ENCODE peak calls at places on chromosomes 1 and 21, in four cellular contexts. I is fibroblast of lung, M is endothelial cell of umbilical vein, V is IMR-90. H is an unnamed sample.
A peak's percentile ranks its signal among the peaks of the same experiment; 100 is the strongest.

GRCh38 chr1:22618056-22618455 is 18.4 kb upstream of the C1QA start:
- DNase-seq in I (no peak), M (no peak), V (no peak), H (no peak)

GRCh38 chr1:8464377-8464776 is 146.5 kb downstream of the SLC45A1 start:
- DNase-seq in I (no peak), M (no peak), V (no peak), H (no peak)

GRCh38 chr1:66108624-66109023 is 315.9 kb downstream of the PDE4B start:
- DNase-seq in I (no peak), M (no peak), V (no peak), H (no peak)

GRCh38 chr1:240338837-240339236 is 247.2 kb downstream of the FMN2 start:
- DNase-seq in I (no peak), M (no peak), V (no peak), H (no peak)

GRCh38 chr1:61081637-61082335 is 575 bp upstream of the NFIA start:
- DNase-seq in I (peak; percentile 42), M (peak; percentile 69), V (peak; percentile 38), H (no peak)

GRCh38 chr21:35547946-35548774 is 499.1 kb upstream of the RUNX1 start:
- DNase-seq in I (no peak), M (no peak), V (no peak), H (no peak)

GRCh38 chr1:234226819-234227165 is 146.5 kb upstream of the COA6 start:
- DNase-seq in I (no peak), M (no peak), V (no peak), H (no peak)

GRCh38 chr1:222606757-222607156 is 11.1 kb upstream of the MIA3 start:
- DNase-seq in I (no peak), M (no peak), V (no peak), H (no peak)

GRCh38 chr1:173451981-173452380 is 25.2 kb upstream of the PRDX6 start:
- DNase-seq in I (peak; percentile 31), M (no peak), V (peak; percentile 56), H (peak; percentile 29)

GRCh38 chr1:42186172-42186571 is 21.6 kb upstream of the GUCA2A start:
- DNase-seq in I (peak; percentile 81), M (peak; percentile 77), V (peak; percentile 57), H (peak; percentile 77)

GRCh38 chr1:172638885-172639831 is 19.7 kb upstream of the FASLG start:
- DNase-seq in I (peak; percentile 100), M (no peak), V (peak; percentile 99), H (peak; percentile 100)

GRCh38 chr1:185245466-185245865 is 71.6 kb downstream of the IVNS1ABP start:
- DNase-seq in I (peak; percentile 44), M (no peak), V (no peak), H (peak; percentile 25)

GRCh38 chr1:240217398-240217797 is 125.7 kb downstream of the FMN2 start:
- DNase-seq in I (no peak), M (no peak), V (peak; percentile 56), H (no peak)

GRCh38 chr1:114703242-114703641 is 7.9 kb upstream of the AMPD1 start:
- DNase-seq in I (no peak), M (no peak), V (no peak), H (no peak)

GRCh38 chr1:246784621-246785535 is 60.7 kb downstream of the SCCPDH start:
- DNase-seq in I (peak; percentile 23), M (peak; percentile 77), V (peak; percentile 47), H (peak; percentile 6)

GRCh38 chr1:198122693-198123092 is 34.1 kb upstream of the NEK7 start:
- DNase-seq in I (peak; percentile 72), M (no peak), V (peak; percentile 45), H (peak; percentile 63)
- H3K9ac ChIP-seq in I (no peak overlapping the region), M (peak overlapping the region; percentile 5), V (peak overlapping the region; percentile 45), H (peak overlapping the region; percentile 33)

GRCh38 chr1:24769656-24770651 is 24.7 kb downstream of the CLIC4 start:
- DNase-seq in I (peak; percentile 98), M (peak; percentile 92), V (peak; percentile 98), H (peak; percentile 98)
- H3K4me3 ChIP-seq in I (peak overlapping the region; percentile 33), M (no peak overlapping the region), V (no peak overlapping the region), H (no peak overlapping the region)

GRCh38 chr1:150414592-150414991 is 50.6 kb downstream of the RPRD2 start:
- DNase-seq in I (no peak), M (no peak), V (no peak), H (no peak)

GRCh38 chr1:150408800-150409199 is 44.9 kb downstream of the RPRD2 start:
- DNase-seq in I (no peak), M (no peak), V (no peak), H (no peak)

GRCh38 chr1:150407330-150407729 is 43.4 kb downstream of the RPRD2 start:
- DNase-seq in I (no peak), M (no peak), V (no peak), H (no peak)

GRCh38 chr1:150409504-150410362 is 45.8 kb downstream of the RPRD2 start:
- DNase-seq in I (no peak), M (no peak), V (no peak), H (no peak)

DNA sequence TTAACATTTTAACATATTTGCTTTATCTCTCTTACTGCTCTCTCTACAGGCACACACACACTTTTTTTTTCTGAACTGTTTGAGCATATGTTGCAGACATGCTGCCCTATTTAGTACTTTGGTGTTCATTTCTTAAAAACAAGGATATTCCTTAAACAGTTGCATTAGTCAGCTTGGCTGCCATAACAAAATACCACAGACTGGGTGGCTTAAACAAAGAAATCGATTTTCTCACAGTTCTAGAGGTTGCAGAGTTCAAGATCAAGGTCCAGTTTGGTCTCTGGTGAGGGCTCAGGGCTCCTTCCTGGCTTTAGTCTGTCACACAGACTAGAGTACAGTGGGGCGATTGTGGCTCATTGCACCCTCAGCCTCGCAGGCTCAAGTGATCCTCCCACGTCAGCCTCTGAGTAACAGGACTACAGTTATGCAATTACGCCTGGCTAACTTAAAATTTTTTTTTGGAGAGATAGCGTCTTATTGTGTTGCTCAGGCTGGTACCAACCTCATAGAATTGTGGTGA is 46.7 kb downstream of the RPRD2 start:
- DNase-seq in I (peak; percentile 54), M (no peak), V (peak; percentile 43), H (peak; percentile 36)
- H3K9ac ChIP-seq in I (no peak overlapping the region), M (no peak overlapping the region), V (no peak overlapping the region), H (no peak overlapping the region)

GRCh38 chr1:224357626-224358124 is 996 bp downstream of the CNIH4 start:
- DNase-seq in I (peak; percentile 31), M (no peak), V (peak; percentile 56), H (peak; percentile 19)
- H3K4me3 ChIP-seq in I (peak overlapping the region; percentile 61), M (peak overlapping the region; percentile 71), V (peak overlapping the region; percentile 74), H (peak overlapping the region; percentile 84)

DNA sequence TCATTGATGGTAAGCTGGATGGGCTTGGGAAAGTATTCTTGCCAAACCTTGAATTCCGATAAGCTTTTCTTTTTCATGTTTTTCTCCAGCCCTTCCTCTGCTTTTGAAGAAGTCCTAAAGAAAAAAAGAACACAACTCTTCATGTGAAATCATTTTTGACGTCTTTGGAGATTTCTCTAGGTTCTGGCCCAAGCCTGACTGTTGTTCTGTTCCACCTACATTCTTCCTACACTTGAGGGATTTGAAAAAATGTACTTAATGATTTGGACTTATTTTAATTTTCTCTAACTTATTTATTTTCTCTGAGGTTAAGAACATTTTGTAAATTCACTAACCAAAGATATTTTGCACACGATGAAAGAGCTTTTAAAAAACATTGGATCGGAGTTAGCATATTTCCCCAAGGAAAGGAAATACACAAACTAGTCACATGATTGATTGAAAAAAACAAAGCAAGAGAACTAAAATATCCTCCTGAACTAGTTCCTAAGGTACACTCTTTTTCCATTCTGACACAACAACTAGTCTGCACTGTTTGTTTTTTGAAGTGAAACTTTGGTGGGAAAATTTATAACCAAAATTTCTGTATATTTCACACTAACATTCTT is 82.3 kb downstream of the LTN1 start:
- DNase-seq in I (no peak), M (no peak), V (no peak), H (no peak)
- H3K9ac ChIP-seq in I (no peak overlapping the region), M (no peak overlapping the region), V (no peak overlapping the region), H (no peak overlapping the region)

GRCh38 chr1:59565611-59566410 is 248.9 kb upstream of the HOOK1 start:
- DNase-seq in I (peak; percentile 73), M (no peak), V (peak; percentile 94), H (peak; percentile 77)
- H3K4me3 ChIP-seq in I (peak overlapping the region; percentile 15), M (no peak overlapping the region), V (peak overlapping the region; percentile 36), H (no peak overlapping the region)

GRCh38 chr1:52402860-52403240 is 1.4 kb downstream of the ORC1 start:
- DNase-seq in I (no peak), M (no peak), V (no peak), H (no peak)
- H3K9ac ChIP-seq in I (no peak overlapping the region), M (peak overlapping the region; percentile 98), V (peak overlapping the region; percentile 36), H (peak overlapping the region; percentile 97)

H was measured in astrocyte.